ENCODE peak calls at places on chromosomes 1 and 21, in five cellular contexts. F is GM06990, B is iris pigment epithelial cell, K is AG10803, C is HS-5. E is an unnamed sample.

GRCh38 chr1:145963218-145964019 is 956 bp downstream of the ANKRD34A start:
- DNase-seq in B (peak; percentile 45), K (peak; percentile 71), F (no peak), C (peak; percentile 67), E (no peak)

GRCh38 chr1:6743189-6744101 is 41.8 kb upstream of the CAMTA1 start:
- DNase-seq in F (peak; percentile 56), B (peak; percentile 58), K (peak; percentile 89), C (peak; percentile 71), E (peak; percentile 43)

GRCh38 chr1:18110968-18111367 is 3.4 kb downstream of the IGSF21 start:
- DNase-seq in B (no peak), K (no peak), F (no peak), C (no peak), E (peak; percentile 24)

GRCh38 chr1:206498685-206499084 is 8.6 kb upstream of the RASSF5 start:
- DNase-seq in C (no peak), K (no peak), F (no peak), B (no peak), E (no peak)

GRCh38 chr1:116036255-116036654 is 59.9 kb downstream of the SLC22A15 start:
- DNase-seq in C (no peak), F (no peak), K (no peak), B (no peak), E (no peak)

GRCh38 chr1:182430263-182431068 is 19.5 kb upstream of the RGSL1 start:
- DNase-seq in F (peak; percentile 46), C (peak; percentile 13), B (peak; percentile 36), K (no peak), E (no peak)

GRCh38 chr1:72936151-72936740 is 653.9 kb upstream of the NEGR1 start:
- DNase-seq in F (no peak), C (peak; percentile 67), K (no peak), B (peak; percentile 50), E (no peak)

GRCh38 chr1:17438977-17439249 is 564 bp downstream of the RCC2 start:
- DNase-seq in F (peak; percentile 55), K (no peak), B (no peak), C (no peak), E (no peak)

GRCh38 chr1:154416496-154417337 is 11.6 kb downstream of the IL6R start:
- DNase-seq in F (no peak), B (no peak), K (no peak), C (no peak), E (no peak)

GRCh38 chr1:209384710-209385550 is 198.6 kb upstream of the CAMK1G start:
- DNase-seq in B (no peak), F (no peak), K (no peak), C (no peak), E (no peak)

GRCh38 chr1:43365678-43366077 is 2.1 kb downstream of the ELOVL1 start:
- DNase-seq in K (no peak), F (no peak), B (no peak), C (no peak), E (no peak)

GRCh38 chr1:197892684-197893083 is 9.7 kb upstream of the C1orf53 start:
- DNase-seq in F (no peak), B (no peak), C (no peak), K (no peak), E (no peak)

GRCh38 chr21:46295996-46296752 is 10.0 kb downstream of the YBEY start:
- DNase-seq in F (no peak), B (peak; percentile 65), K (peak; percentile 96), C (no peak), E (peak; percentile 88)

GRCh38 chr1:111856411-111857135 is 100.9 kb downstream of the DDX20 start:
- DNase-seq in F (no peak), K (no peak), C (no peak), B (no peak), E (no peak)

GRCh38 chr1:59028052-59028451 is 244.2 kb upstream of the JUN start:
- DNase-seq in B (no peak), F (no peak), K (no peak), C (no peak), E (no peak)

GRCh38 chr1:241964550-241965241 is 7.1 kb downstream of the BECN2 start:
- DNase-seq in C (no peak), B (no peak), K (no peak), F (no peak), E (no peak)

GRCh38 chr1:220772846-220773245 is 13.9 kb upstream of the MTARC1 start:
- DNase-seq in B (no peak), K (no peak), F (no peak), C (no peak), E (no peak)

GRCh38 chr1:10692401-10693021 is 103.9 kb downstream of the CASZ1 start:
- DNase-seq in C (no peak), B (no peak), F (peak; percentile 68), K (no peak), E (no peak)

GRCh38 chr1:173915596-173915995 is 1.5 kb downstream of the SERPINC1 start:
- DNase-seq in C (no peak), K (no peak), F (no peak), B (no peak), E (no peak)

GRCh38 chr1:14626869-14627607 is 28.6 kb downstream of the KAZN start:
- DNase-seq in F (peak; percentile 30), B (no peak), C (no peak), K (no peak), E (no peak)

GRCh38 chr1:108624069-108624468 is 36.8 kb downstream of the HENMT1 start:
- DNase-seq in C (no peak), B (no peak), F (no peak), K (no peak), E (no peak)

GRCh38 chr1:59243544-59243943 is 53.4 kb upstream of the FGGY start:
- DNase-seq in C (no peak), F (no peak), K (no peak), B (no peak), E (no peak)

GRCh38 chr21:41605934-41606285 is 98.0 kb upstream of the TMPRSS2 start:
- DNase-seq in C (no peak), B (no peak), F (no peak), K (no peak), E (no peak)

GRCh38 chr21:41466024-41466820 is 40.2 kb downstream of the MX1 start:
- DNase-seq in F (no peak), B (no peak), K (no peak), C (no peak), E (no peak)

GRCh38 chr1:224406216-224406615 is 28.4 kb downstream of the WDR26 start:
- DNase-seq in F (no peak), B (no peak), K (peak; percentile 1), C (no peak), E (no peak)

GRCh38 chr1:24318988-24319863 is at the start of gene GRHL3:
- DNase-seq in B (peak; percentile 31), C (no peak), K (no peak), F (peak; percentile 17), E (no peak)

GRCh38 chr1:62068302-62068936 is 126.2 kb upstream of the L1TD1 start:
- DNase-seq in K (no peak), C (no peak), B (no peak), F (no peak), E (peak; percentile 27)

GRCh38 chr21:31502537-31503143 is 156.9 kb upstream of the SOD1 start:
- DNase-seq in F (no peak), C (no peak), B (no peak), K (no peak), E (no peak)

GRCh38 chr1:65423884-65424655 is 3.6 kb downstream of the LEPR start:
- DNase-seq in K (peak; percentile 96), B (peak; percentile 96), C (peak; percentile 92), F (peak; percentile 8), E (peak; percentile 58)

GRCh38 chr1:25246600-25247023 is 642 bp downstream of the RSRP1 start:
- DNase-seq in C (no peak), B (no peak), F (no peak), K (no peak), E (peak; percentile 38)